ENCODE peak calls at places on chromosomes 1 and 21, in four cellular contexts. One of them, this sample, is unnamed.

GRCh38 chr1:20399606-20400180 is 86.3 kb downstream of the CAMK2N1 start:
- DNase-seq in neuronal stem cell: no peak
- DNase-seq in IMR-90: no peak
- DNase-seq in mesenchymal stem cell: no peak
- DNase-seq in this sample: no peak

GRCh38 chr1:166258017-166258416 is 91.2 kb upstream of the FAM78B start:
- DNase-seq in neuronal stem cell: no peak
- DNase-seq in IMR-90: no peak
- DNase-seq in mesenchymal stem cell: no peak
- DNase-seq in this sample: no peak

GRCh38 chr1:208203127-208203847 is 40.9 kb downstream of the PLXNA2 start:
- DNase-seq in neuronal stem cell: no peak
- DNase-seq in IMR-90: peak; percentile 46
- DNase-seq in mesenchymal stem cell: peak; percentile 70
- DNase-seq in this sample: no peak

GRCh38 chr1:229887043-229887822 is 179.8 kb upstream of the GALNT2 start:
- DNase-seq in neuronal stem cell: no peak
- DNase-seq in IMR-90: no peak
- DNase-seq in mesenchymal stem cell: no peak
- DNase-seq in this sample: no peak

GRCh38 chr1:230698130-230698529 is 15.8 kb downstream of the AGT start:
- DNase-seq in neuronal stem cell: no peak
- DNase-seq in IMR-90: no peak
- DNase-seq in mesenchymal stem cell: no peak
- DNase-seq in this sample: no peak

GRCh38 chr1:75937034-75937433 is 4.8 kb upstream of the ASB17 start:
- DNase-seq in neuronal stem cell: no peak
- DNase-seq in IMR-90: peak; percentile 73
- DNase-seq in mesenchymal stem cell: peak; percentile 2
- DNase-seq in this sample: no peak

GRCh38 chr1:156001682-156002171 is 19.0 kb downstream of the SSR2 start:
- DNase-seq in neuronal stem cell: no peak
- DNase-seq in IMR-90: no peak
- DNase-seq in mesenchymal stem cell: no peak
- DNase-seq in this sample: no peak

GRCh38 chr1:75879985-75880384 is 52.2 kb downstream of the ASB17 start:
- DNase-seq in neuronal stem cell: no peak
- DNase-seq in IMR-90: no peak
- DNase-seq in mesenchymal stem cell: no peak
- DNase-seq in this sample: no peak

GRCh38 chr1:44531785-44532566 is 126.9 kb downstream of the RNF220 start:
- DNase-seq in neuronal stem cell: no peak
- DNase-seq in IMR-90: peak; percentile 54
- DNase-seq in mesenchymal stem cell: peak; percentile 13
- DNase-seq in this sample: no peak

GRCh38 chr21:28521932-28522826 is 470.5 kb downstream of the LTN1 start:
- DNase-seq in neuronal stem cell: no peak
- DNase-seq in IMR-90: peak; percentile 79
- DNase-seq in mesenchymal stem cell: peak; percentile 13
- DNase-seq in this sample: no peak

GRCh38 chr1:200867018-200867811 is 5.6 kb upstream of the GPR25 start:
- DNase-seq in neuronal stem cell: no peak
- DNase-seq in IMR-90: peak; percentile 61
- DNase-seq in mesenchymal stem cell: no peak
- DNase-seq in this sample: no peak

GRCh38 chr1:18468570-18468969 is 12.2 kb upstream of the KLHDC7A start:
- DNase-seq in neuronal stem cell: no peak
- DNase-seq in IMR-90: no peak
- DNase-seq in mesenchymal stem cell: no peak
- DNase-seq in this sample: no peak

GRCh38 chr1:156471496-156472490 is 28.8 kb downstream of the MEF2D start:
- DNase-seq in neuronal stem cell: no peak
- DNase-seq in IMR-90: no peak
- DNase-seq in mesenchymal stem cell: no peak
- DNase-seq in this sample: no peak

GRCh38 chr1:42765832-42766722 is 751 bp downstream of the P3H1 start:
- DNase-seq in neuronal stem cell: peak; percentile 45
- DNase-seq in IMR-90: peak; percentile 83
- DNase-seq in mesenchymal stem cell: peak; percentile 91
- DNase-seq in this sample: no peak

GRCh38 chr1:29196863-29197589 is 15.3 kb upstream of the SRSF4 start:
- DNase-seq in neuronal stem cell: no peak
- DNase-seq in IMR-90: peak; percentile 98
- DNase-seq in mesenchymal stem cell: peak; percentile 91
- DNase-seq in this sample: no peak

GRCh38 chr1:1565340-1565739 is 9.3 kb downstream of the SSU72 start:
- DNase-seq in neuronal stem cell: no peak
- DNase-seq in IMR-90: no peak
- DNase-seq in mesenchymal stem cell: no peak
- DNase-seq in this sample: no peak

GRCh38 chr21:31586118-31586517 is 73.4 kb upstream of the SOD1 start:
- DNase-seq in neuronal stem cell: no peak
- DNase-seq in IMR-90: no peak
- DNase-seq in mesenchymal stem cell: no peak
- DNase-seq in this sample: no peak

GRCh38 chr1:214603819-214604252 is 841 bp downstream of the CENPF start:
- DNase-seq in neuronal stem cell: no peak
- DNase-seq in IMR-90: no peak
- DNase-seq in mesenchymal stem cell: peak; percentile 21
- DNase-seq in this sample: no peak

GRCh38 chr1:183306317-183307042 is 111.7 kb downstream of the NMNAT2 start:
- DNase-seq in neuronal stem cell: no peak
- DNase-seq in IMR-90: no peak
- DNase-seq in mesenchymal stem cell: peak; percentile 10
- DNase-seq in this sample: no peak

GRCh38 chr1:183315987-183316758 is 102.0 kb downstream of the NMNAT2 start:
- DNase-seq in neuronal stem cell: no peak
- DNase-seq in IMR-90: no peak
- DNase-seq in mesenchymal stem cell: no peak
- DNase-seq in this sample: no peak

GRCh38 chr1:183308719-183309118 is 109.5 kb downstream of the NMNAT2 start:
- DNase-seq in neuronal stem cell: no peak
- DNase-seq in IMR-90: no peak
- DNase-seq in mesenchymal stem cell: no peak
- DNase-seq in this sample: no peak

GRCh38 chr1:183310753-183311465 is 107.3 kb downstream of the NMNAT2 start:
- DNase-seq in neuronal stem cell: no peak
- DNase-seq in IMR-90: no peak
- DNase-seq in mesenchymal stem cell: peak; percentile 49
- DNase-seq in this sample: no peak
- H4K91ac ChIP-seq in neuronal stem cell: no peak overlapping the region
- H4K91ac ChIP-seq in IMR-90: no peak overlapping the region
- H4K91ac ChIP-seq in mesenchymal stem cell: no peak overlapping the region
- H4K91ac ChIP-seq in this sample: no peak overlapping the region

DNA sequence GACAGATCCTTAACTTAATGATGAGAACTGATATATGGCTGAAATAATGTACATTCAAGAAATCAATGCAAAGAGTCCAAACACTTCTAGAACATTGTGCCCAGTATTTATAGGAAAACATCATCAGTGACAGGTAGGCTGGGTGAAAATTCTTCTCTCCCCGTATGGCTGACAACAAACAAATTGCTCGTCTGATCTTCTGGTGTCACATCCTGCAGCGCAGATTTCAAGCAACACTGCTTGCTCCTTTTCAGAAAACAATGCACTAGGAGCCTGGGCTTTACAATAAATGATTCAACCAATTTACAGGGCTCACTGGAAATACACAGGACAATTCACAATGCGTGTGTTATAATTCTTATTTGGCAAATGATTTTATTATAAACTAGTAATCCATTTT is 185.3 kb downstream of the RERE start:
- DNase-seq in neuronal stem cell: no peak
- DNase-seq in IMR-90: no peak
- DNase-seq in mesenchymal stem cell: no peak
- DNase-seq in this sample: no peak
- H3K4me3 ChIP-seq in neuronal stem cell: no peak overlapping the region
- H3K4me3 ChIP-seq in IMR-90: no peak overlapping the region
- H3K4me3 ChIP-seq in mesenchymal stem cell: no peak overlapping the region
- H3K4me3 ChIP-seq in this sample: no peak overlapping the region

GRCh38 chr1:246428542-246429308 is 78.4 kb downstream of the SMYD3 start:
- DNase-seq in neuronal stem cell: no peak
- DNase-seq in IMR-90: peak; percentile 93
- DNase-seq in mesenchymal stem cell: peak; percentile 94
- DNase-seq in this sample: no peak

GRCh38 chr1:246435421-246436041 is 71.5 kb downstream of the SMYD3 start:
- DNase-seq in neuronal stem cell: no peak
- DNase-seq in IMR-90: peak; percentile 35
- DNase-seq in mesenchymal stem cell: peak; percentile 14
- DNase-seq in this sample: no peak

GRCh38 chr1:246434335-246434734 is 72.7 kb downstream of the SMYD3 start:
- DNase-seq in neuronal stem cell: no peak
- DNase-seq in IMR-90: no peak
- DNase-seq in mesenchymal stem cell: no peak
- DNase-seq in this sample: no peak
- H2BK15ac ChIP-seq in neuronal stem cell: no peak overlapping the region
- H2BK15ac ChIP-seq in IMR-90: no peak overlapping the region
- H2BK15ac ChIP-seq in mesenchymal stem cell: no peak overlapping the region
- H2BK15ac ChIP-seq in this sample: no peak overlapping the region

GRCh38 chr1:184974086-184974836 is at the start of gene NIBAN1:
- DNase-seq in neuronal stem cell: peak; percentile 14
- DNase-seq in IMR-90: peak; percentile 47
- DNase-seq in mesenchymal stem cell: peak; percentile 75
- DNase-seq in this sample: peak; percentile 85
- H4K91ac ChIP-seq in neuronal stem cell: no peak within 1 kb of the TSS
- H4K91ac ChIP-seq in IMR-90: peak within 1 kb of the TSS; percentile 92
- H4K91ac ChIP-seq in mesenchymal stem cell: no peak within 1 kb of the TSS
- H4K91ac ChIP-seq in this sample: peak within 1 kb of the TSS; percentile 79

GRCh38 chr1:47532831-47533175 is 95.0 kb downstream of the FOXD2 start:
- DNase-seq in neuronal stem cell: no peak
- DNase-seq in IMR-90: no peak
- DNase-seq in mesenchymal stem cell: no peak
- DNase-seq in this sample: no peak
- H3K4me3 ChIP-seq in neuronal stem cell: peak overlapping the region; percentile 74
- H3K4me3 ChIP-seq in IMR-90: peak overlapping the region; percentile 45
- H3K4me3 ChIP-seq in mesenchymal stem cell: peak overlapping the region; percentile 76
- H3K4me3 ChIP-seq in this sample: peak overlapping the region; percentile 58